ENCODE peak calls at places on chromosomes 7 and 10, in five cellular contexts. X is right lobe of liver, B is MG63, V is upper lobe of left lung, W is gastrocnemius medialis. H is an unnamed sample.

GRCh38 chr7:6423942-6424701 is 23.6 kb downstream of the DAGLB start:
- DNase-seq in X (no peak), B (peak; percentile 75), V (peak; percentile 83), W (peak; percentile 97), H (no peak)

GRCh38 chr10:22570733-22571430 is 143.5 kb downstream of the PIP4K2A start:
- DNase-seq in X (no peak), B (no peak), V (no peak), W (no peak), H (no peak)

GRCh38 chr7:50334341-50334994 is 30.0 kb downstream of the IKZF1 start:
- DNase-seq in X (no peak), B (no peak), V (no peak), W (no peak), H (no peak)

GRCh38 chr10:119466076-119466475 is 76.4 kb downstream of the RGS10 start:
- DNase-seq in X (no peak), B (no peak), V (no peak), W (no peak), H (no peak)

GRCh38 chr10:31320179-31320597 is 1.2 kb downstream of the ZEB1 start:
- DNase-seq in X (peak; percentile 76), B (peak; percentile 47), V (no peak), W (peak; percentile 50), H (no peak)

GRCh38 chr7:100974021-100974420 is 4.7 kb downstream of the MUC12 start:
- DNase-seq in X (no peak), B (no peak), V (no peak), W (no peak), H (no peak)

GRCh38 chr10:5594271-5595036 is 69.7 kb downstream of the CALML3 start:
- DNase-seq in X (no peak), B (no peak), V (no peak), W (no peak), H (no peak)

GRCh38 chr7:101031082-101031481 is 11.2 kb downstream of the MUC17 start:
- DNase-seq in X (no peak), B (no peak), V (no peak), W (no peak), H (no peak)

GRCh38 chr10:61939575-61940301 is 38.2 kb downstream of the ARID5B start:
- DNase-seq in X (no peak), B (no peak), V (no peak), W (no peak), H (no peak)

DNA sequence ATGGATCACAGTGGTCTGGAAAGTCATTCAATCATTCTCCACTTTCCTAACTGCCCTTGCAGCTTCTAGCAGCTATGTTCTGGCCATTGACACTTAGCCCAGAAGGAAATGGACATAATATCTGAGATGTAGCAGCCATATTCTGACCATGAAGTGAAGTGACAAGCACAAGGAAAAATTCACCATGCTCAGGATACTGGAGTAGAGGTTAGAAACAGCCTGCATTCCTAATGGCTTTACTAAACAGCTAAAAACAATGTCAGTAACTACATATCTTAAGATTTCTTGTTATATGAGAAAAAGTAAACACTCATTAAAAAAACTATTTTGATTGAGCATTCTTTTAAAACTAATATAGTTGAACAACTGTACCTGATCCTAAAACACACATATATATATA is 443.8 kb downstream of the MAGI2 start:
- DNase-seq in X (no peak), B (no peak), V (no peak), W (no peak), H (no peak)
- H3K9me3 ChIP-seq in X (peaks cover 4% of the 10 kb centered on the region), B (no peaks in the 10 kb centered on the region), V (no peaks in the 10 kb centered on the region), W (no peaks in the 10 kb centered on the region), H (no peaks in the 10 kb centered on the region)

DNA sequence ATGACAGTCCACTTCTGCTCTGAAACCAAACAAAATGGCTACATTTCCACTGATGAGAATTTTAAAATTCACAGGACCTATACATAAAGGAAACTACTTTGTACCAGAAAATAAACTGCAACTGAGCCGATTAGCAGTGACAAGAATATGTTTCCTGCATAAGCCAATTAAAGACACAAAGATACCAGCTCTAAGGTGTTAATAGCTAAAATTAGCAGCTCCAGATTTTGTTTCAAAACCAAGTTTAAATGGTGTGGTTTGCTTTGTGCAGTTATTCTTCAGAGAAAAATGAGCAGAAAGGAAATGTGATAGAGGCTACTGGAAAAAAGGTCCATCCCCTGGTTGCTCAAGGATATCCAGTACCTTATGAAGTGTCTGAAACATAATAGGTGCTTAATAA is 123.2 kb downstream of the ANK3 start:
- DNase-seq in X (no peak), B (no peak), V (no peak), W (no peak), H (no peak)
- H3K36me3 ChIP-seq in X (no peaks in the 10 kb centered on the region), B (no peaks in the 10 kb centered on the region), V (peaks cover 9% of the 10 kb centered on the region), W (no peaks in the 10 kb centered on the region), H (no peaks in the 10 kb centered on the region)

GRCh38 chr7:158409120-158409519 is 178.5 kb downstream of the PTPRN2 start:
- DNase-seq in X (no peak), B (no peak), V (no peak), W (no peak), H (no peak)
- H3K9me3 ChIP-seq in X (no peaks in the 10 kb centered on the region), B (no peaks in the 10 kb centered on the region), V (no peaks in the 10 kb centered on the region), W (no peaks in the 10 kb centered on the region), H (no peaks in the 10 kb centered on the region)

GRCh38 chr7:47464266-47464665 is 117.6 kb downstream of the TNS3 start:
- DNase-seq in X (no peak), B (no peak), V (no peak), W (no peak), H (no peak)
- H3K36me3 ChIP-seq in X (no peaks in the 10 kb centered on the region), B (no peaks in the 10 kb centered on the region), V (no peaks in the 10 kb centered on the region), W (no peaks in the 10 kb centered on the region), H (no peaks in the 10 kb centered on the region)

GRCh38 chr7:157652161-157652953 is 315.6 kb downstream of the DNAJB6 start:
- DNase-seq in X (no peak), B (no peak), V (no peak), W (no peak), H (no peak)
- H3K9me3 ChIP-seq in X (no peaks in the 10 kb centered on the region), B (no peaks in the 10 kb centered on the region), V (no peaks in the 10 kb centered on the region), W (no peaks in the 10 kb centered on the region), H (no peaks in the 10 kb centered on the region)

DNA sequence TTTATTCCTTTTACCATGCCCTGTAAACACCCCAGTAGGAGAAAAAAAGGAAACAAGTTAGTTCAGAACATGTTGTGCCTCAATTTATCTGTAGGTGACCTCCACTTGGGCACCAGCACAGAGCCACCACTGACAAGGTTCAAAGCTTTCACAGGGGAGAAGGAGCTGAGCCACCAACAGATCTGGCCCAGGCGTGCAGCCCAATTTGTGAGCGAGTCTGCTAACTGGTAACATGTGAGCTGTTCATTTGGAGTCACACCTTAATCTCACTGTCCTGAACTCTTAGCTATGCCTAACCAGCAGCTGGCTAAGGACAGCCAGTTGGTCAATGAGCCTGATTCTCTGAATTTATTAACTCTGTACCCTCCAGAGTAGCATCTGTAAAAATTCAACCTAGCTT is 78.4 kb upstream of the CAMK2B start:
- DNase-seq in X (no peak), B (no peak), V (no peak), W (no peak), H (no peak)
- H3K36me3 ChIP-seq in X (peaks cover 2% of the 10 kb centered on the region), B (peaks cover 29% of the 10 kb centered on the region), V (peaks cover 36% of the 10 kb centered on the region), W (peaks cover 5% of the 10 kb centered on the region), H (peaks cover 5% of the 10 kb centered on the region)

GRCh38 chr10:42594246-42594650 is 44.1 kb downstream of the ZNF33B start:
- DNase-seq in X (no peak), B (no peak), V (no peak), W (no peak), H (no peak)
- H3K9me3 ChIP-seq in X (peaks cover 28% of the 10 kb centered on the region), B (peaks cover 16% of the 10 kb centered on the region), V (peaks cover 64% of the 10 kb centered on the region), W (no peaks in the 10 kb centered on the region), H (no peaks in the 10 kb centered on the region)

GRCh38 chr10:133212853-133213494 is 17.0 kb upstream of the UTF1 start:
- DNase-seq in X (no peak), B (no peak), V (peak; percentile 67), W (no peak), H (no peak)

GRCh38 chr10:133209641-133210040 is 20.4 kb upstream of the UTF1 start:
- DNase-seq in X (no peak), B (no peak), V (peak; percentile 75), W (no peak), H (no peak)

GRCh38 chr10:133210398-133211140 is 19.4 kb upstream of the UTF1 start:
- DNase-seq in X (no peak), B (no peak), V (peak; percentile 79), W (no peak), H (no peak)

GRCh38 chr10:133211959-133212852 is 17.8 kb upstream of the UTF1 start:
- DNase-seq in X (no peak), B (no peak), V (peak; percentile 64), W (no peak), H (no peak)

DNA sequence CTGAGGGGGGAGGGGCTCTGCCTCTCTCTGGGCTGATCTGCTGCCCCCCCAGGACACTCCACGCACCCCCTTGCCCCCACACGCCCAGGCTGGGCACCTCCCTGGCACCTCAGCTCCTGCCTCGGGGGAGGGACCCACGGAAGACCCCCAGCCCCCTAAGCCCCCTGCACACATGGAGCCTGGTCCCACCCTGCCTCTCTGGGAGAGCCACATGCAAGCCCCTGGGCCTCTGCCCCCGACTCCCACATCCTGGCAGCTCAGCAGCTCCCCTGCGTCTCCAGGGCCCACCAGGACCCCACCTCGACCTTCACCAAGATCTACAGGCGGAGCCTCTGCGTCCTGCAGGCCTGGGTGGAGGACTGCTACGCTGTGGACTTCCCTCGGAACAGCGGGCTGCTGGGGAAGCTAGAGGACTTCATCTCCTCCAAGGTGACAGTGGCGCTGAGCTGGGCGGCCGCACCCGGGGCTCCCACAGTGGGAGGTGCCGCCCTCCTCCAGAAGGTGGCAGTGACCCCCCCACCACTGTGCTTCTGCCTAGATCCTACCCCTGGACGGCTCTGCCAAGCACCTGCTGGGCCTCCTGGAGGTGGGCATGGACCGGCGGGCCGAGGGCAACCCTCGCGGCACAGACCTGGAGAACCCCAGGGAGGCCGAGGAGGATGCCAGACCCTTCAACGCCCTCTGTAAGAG is 18.7 kb upstream of the UTF1 start:
- DNase-seq in X (no peak), B (no peak), V (peak; percentile 73), W (no peak), H (no peak)
- H3K36me3 ChIP-seq in X (no peaks in the 10 kb centered on the region), B (no peaks in the 10 kb centered on the region), V (no peaks in the 10 kb centered on the region), W (no peaks in the 10 kb centered on the region), H (no peaks in the 10 kb centered on the region)

DNA sequence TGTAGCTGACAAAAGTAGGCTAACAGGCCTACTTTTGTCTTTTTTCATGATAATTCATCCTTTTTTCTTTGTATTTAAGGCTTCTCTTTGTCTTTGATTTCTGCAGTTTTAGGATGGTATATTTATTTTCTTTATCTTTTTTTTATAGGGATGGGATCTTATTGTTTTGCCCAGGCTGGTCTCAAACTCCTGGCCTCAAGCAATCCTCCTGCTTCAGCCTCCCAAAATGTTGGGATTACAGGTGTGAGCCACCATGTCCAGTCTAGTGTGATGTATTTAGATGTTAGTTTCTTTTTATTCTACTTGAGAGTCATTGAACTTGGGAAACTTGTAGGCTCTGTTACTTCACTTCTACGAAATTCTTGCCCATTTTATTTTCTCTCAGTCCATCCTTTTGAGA is 35.4 kb downstream of the TRIM24 start:
- DNase-seq in X (no peak), B (no peak), V (no peak), W (no peak), H (no peak)
- H3K9me3 ChIP-seq in X (no peaks in the 10 kb centered on the region), B (no peaks in the 10 kb centered on the region), V (no peaks in the 10 kb centered on the region), W (no peaks in the 10 kb centered on the region), H (no peaks in the 10 kb centered on the region)

GRCh38 chr10:24590697-24591457 is 132.8 kb downstream of the ARHGAP21 start:
- DNase-seq in X (no peak), B (no peak), V (no peak), W (no peak), H (no peak)

DNA sequence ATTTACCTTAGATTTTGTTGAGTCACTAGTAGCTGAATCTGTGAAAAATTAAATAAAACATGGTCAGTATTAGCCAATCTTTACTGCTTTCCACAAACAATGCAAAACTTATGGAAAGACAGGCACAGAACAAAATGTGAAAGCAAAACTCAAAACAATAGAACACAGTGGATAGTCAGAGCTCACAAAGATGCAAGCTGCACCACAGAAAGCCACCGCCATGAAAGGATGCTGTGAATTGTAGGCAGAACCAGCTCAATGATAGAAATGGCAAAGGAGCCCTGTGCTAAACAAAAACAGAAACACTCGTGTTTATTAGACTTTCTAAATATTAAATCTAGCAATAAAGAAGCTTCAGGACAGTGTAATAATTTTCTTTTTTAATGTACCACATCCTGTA is 134.4 kb downstream of the ARHGAP21 start:
- DNase-seq in X (no peak), B (no peak), V (no peak), W (no peak), H (no peak)
- H3K36me3 ChIP-seq in X (peaks cover 18% of the 10 kb centered on the region), B (peaks cover 63% of the 10 kb centered on the region), V (peaks cover 71% of the 10 kb centered on the region), W (peaks cover 75% of the 10 kb centered on the region), H (peaks cover 24% of the 10 kb centered on the region)

H was measured in SJCRH30.